ENCODE peak calls at places on chromosome 21, in seven cellular contexts. M is H9, H is neuronal stem cell, B is IMR-90, P is mesendoderm, V is H1, D is trophoblast cell. I is an unnamed sample.

GRCh38 chr21:41568606-41569385 is 60.8 kb upstream of the TMPRSS2 start:
- DNase-seq in V (no peak), M (no peak), B (no peak), P (no peak), D (no peak), H (no peak), I (no peak)

GRCh38 chr21:40516336-40516735 is 330.6 kb downstream of the DSCAM start:
- DNase-seq in H (no peak), D (no peak), M (no peak), V (peak; percentile 48), B (no peak), P (peak; percentile 76), I (no peak)

GRCh38 chr21:15293251-15293650 is 228.5 kb upstream of the NRIP1 start:
- DNase-seq in H (peak; percentile 45), D (peak; percentile 61), P (peak; percentile 98), M (no peak), B (peak; percentile 82), V (no peak), I (peak; percentile 86)

GRCh38 chr21:28444131-28444530 is 548.5 kb downstream of the LTN1 start:
- DNase-seq in M (no peak), H (no peak), D (no peak), B (peak; percentile 38), V (no peak), P (no peak), I (no peak)

GRCh38 chr21:32994305-32994704 is 31.4 kb upstream of the OLIG2 start:
- DNase-seq in B (peak; percentile 31), H (no peak), M (no peak), V (no peak), D (no peak), P (peak; percentile 22), I (peak; percentile 25)

GRCh38 chr21:30044447-30045064 is 104.8 kb upstream of the GRIK1 start:
- DNase-seq in H (peak; percentile 14), V (peak; percentile 47), D (no peak), B (peak; percentile 7), M (no peak), P (peak; percentile 18), I (peak; percentile 14)

GRCh38 chr21:26405071-26405470 is 168.0 kb downstream of the CYYR1 start:
- DNase-seq in V (no peak), H (no peak), P (peak; percentile 58), D (peak; percentile 83), M (no peak), B (peak; percentile 18), I (peak; percentile 8)

GRCh38 chr21:18832081-18832670 is 428.6 kb upstream of the TMPRSS15 start:
- DNase-seq in M (no peak), V (no peak), P (no peak), B (no peak), H (no peak), D (no peak), I (peak; percentile 1)

GRCh38 chr21:43810505-43811261 is 21.3 kb downstream of the RRP1 start:
- DNase-seq in M (peak; percentile 91), V (peak; percentile 100), P (peak; percentile 82), H (peak; percentile 76), D (peak; percentile 62), B (peak; percentile 44), I (peak; percentile 64)

GRCh38 chr21:28298251-28298672 is 694.4 kb downstream of the LTN1 start:
- DNase-seq in D (no peak), P (no peak), H (no peak), B (peak; percentile 63), V (no peak), M (no peak), I (no peak)

GRCh38 chr21:39694750-39695149 is 50.2 kb upstream of the IGSF5 start:
- DNase-seq in H (no peak), P (no peak), V (no peak), D (no peak), B (no peak), M (no peak), I (no peak)

GRCh38 chr21:33644383-33645074 is 2.2 kb downstream of the ITSN1 start:
- DNase-seq in V (no peak), B (peak; percentile 66), H (no peak), P (peak; percentile 67), D (peak; percentile 50), M (no peak), I (peak; percentile 53)

GRCh38 chr21:44461438-44462089 is 6.3 kb downstream of the LRRC3 start:
- DNase-seq in B (no peak), H (no peak), V (no peak), P (no peak), D (peak; percentile 13), M (peak; percentile 25), I (no peak)

GRCh38 chr21:36207577-36208320 is 51.1 kb downstream of the DOP1B start:
- DNase-seq in B (peak; percentile 81), V (no peak), H (no peak), D (peak; percentile 93), M (no peak), P (peak; percentile 32), I (peak; percentile 22)

GRCh38 chr21:44424608-44425306 is 30.6 kb upstream of the LRRC3 start:
- DNase-seq in V (no peak), D (no peak), H (no peak), B (no peak), P (no peak), M (peak; percentile 26), I (no peak)

GRCh38 chr21:15775981-15776380 is 46.2 kb downstream of the USP25 start:
- DNase-seq in P (no peak), V (no peak), M (no peak), B (peak; percentile 89), D (no peak), H (no peak), I (peak; percentile 84)

GRCh38 chr21:36699546-36700294 is 805 bp downstream of the SIM2 start:
- DNase-seq in P (peak; percentile 28), V (peak; percentile 79), B (no peak), M (no peak), D (no peak), H (no peak), I (no peak)

GRCh38 chr21:40681164-40681859 is 165.6 kb downstream of the DSCAM start:
- DNase-seq in V (no peak), M (no peak), H (no peak), B (no peak), D (no peak), P (no peak), I (no peak)

GRCh38 chr21:18772404-18772803 is 368.8 kb upstream of the TMPRSS15 start:
- DNase-seq in M (no peak), D (no peak), B (no peak), V (no peak), H (no peak), P (no peak), I (no peak)

GRCh38 chr21:43929217-43929971 is 64.4 kb downstream of the AGPAT3 start:
- DNase-seq in D (no peak), V (peak; percentile 49), B (no peak), M (no peak), P (peak; percentile 45), H (no peak), I (no peak)

GRCh38 chr21:45768741-45769049 is 125.2 kb downstream of the PCBP3 start:
- DNase-seq in D (no peak), M (no peak), B (no peak), V (no peak), H (no peak), P (peak; percentile 10), I (no peak)
- H3K27me3 ChIP-seq in D (no peaks in the 10 kb centered on the region), M (no peaks in the 10 kb centered on the region), B (no peaks in the 10 kb centered on the region), V (no peaks in the 10 kb centered on the region), H (no peaks in the 10 kb centered on the region), P (no peaks in the 10 kb centered on the region), I (peaks cover 4% of the 10 kb centered on the region)

GRCh38 chr21:42775123-42775522 is 104.2 kb downstream of the WDR4 start:
- DNase-seq in B (no peak), V (no peak), D (no peak), P (no peak), H (no peak), M (no peak), I (no peak)
- H2BK5ac ChIP-seq in B (no peak overlapping the region), V (no peak overlapping the region), D (no peak overlapping the region), P (no peak overlapping the region), H (no peak overlapping the region), M (no peak overlapping the region), I (no peak overlapping the region)

GRCh38 chr21:31660134-31660565 is 657 bp downstream of the SOD1 start:
- DNase-seq in D (no peak), P (peak; percentile 54), M (no peak), V (no peak), B (no peak), H (no peak), I (peak; percentile 37)

GRCh38 chr21:31658053-31658452 is 1.4 kb upstream of the SOD1 start:
- DNase-seq in B (no peak), D (peak; percentile 74), M (no peak), V (no peak), H (no peak), P (no peak), I (no peak)

GRCh38 chr21:31656199-31657095 is 3.0 kb upstream of the SOD1 start:
- DNase-seq in B (peak; percentile 47), D (no peak), V (no peak), M (no peak), P (no peak), H (no peak), I (no peak)

GRCh38 chr21:31663584-31664249 is 4.2 kb downstream of the SOD1 start:
- DNase-seq in V (no peak), H (no peak), B (no peak), D (no peak), M (no peak), P (no peak), I (no peak)

DNA sequence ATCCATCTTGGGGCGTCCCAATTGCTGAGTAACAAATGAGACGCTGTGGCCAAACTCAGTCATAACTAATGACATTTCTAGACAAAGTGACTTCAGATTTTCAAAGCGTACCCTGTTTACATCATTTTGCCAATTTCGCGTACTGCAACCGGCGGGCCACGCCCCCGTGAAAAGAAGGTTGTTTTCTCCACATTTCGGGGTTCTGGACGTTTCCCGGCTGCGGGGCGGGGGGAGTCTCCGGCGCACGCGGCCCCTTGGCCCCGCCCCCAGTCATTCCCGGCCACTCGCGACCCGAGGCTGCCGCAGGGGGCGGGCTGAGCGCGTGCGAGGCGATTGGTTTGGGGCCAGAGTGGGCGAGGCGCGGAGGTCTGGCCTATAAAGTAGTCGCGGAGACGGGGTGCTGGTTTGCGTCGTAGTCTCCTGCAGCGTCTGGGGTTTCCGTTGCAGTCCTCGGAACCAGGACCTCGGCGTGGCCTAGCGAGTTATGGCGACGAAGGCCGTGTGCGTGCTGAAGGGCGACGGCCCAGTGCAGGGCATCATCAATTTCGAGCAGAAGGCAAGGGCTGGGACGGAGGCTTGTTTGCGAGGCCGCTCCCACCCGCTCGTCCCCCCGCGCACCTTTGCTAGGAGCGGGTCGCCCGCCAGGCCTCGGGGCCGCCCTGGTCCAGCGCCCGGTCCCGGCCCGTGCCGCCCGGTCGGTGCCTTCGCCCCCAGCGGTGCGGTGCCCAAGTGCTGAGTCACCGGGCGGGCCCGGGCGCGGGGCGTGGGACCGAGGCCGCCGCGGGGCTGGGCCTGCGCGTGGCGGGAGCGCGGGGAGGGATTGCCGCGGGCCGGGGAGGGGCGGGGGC is at the start of gene SOD1:
- DNase-seq in D (peak; percentile 78), B (peak; percentile 89), M (peak; percentile 94), V (peak; percentile 94), H (peak; percentile 84), P (peak; percentile 94), I (peak; percentile 93)
- H2BK120ac ChIP-seq in D (peak within 1 kb of the TSS; percentile 57), B (peak within 1 kb of the TSS; percentile 44), M (no peak within 1 kb of the TSS), V (no peak within 1 kb of the TSS), H (no peak within 1 kb of the TSS), P (no peak within 1 kb of the TSS), I (peak within 1 kb of the TSS; percentile 61)

DNA sequence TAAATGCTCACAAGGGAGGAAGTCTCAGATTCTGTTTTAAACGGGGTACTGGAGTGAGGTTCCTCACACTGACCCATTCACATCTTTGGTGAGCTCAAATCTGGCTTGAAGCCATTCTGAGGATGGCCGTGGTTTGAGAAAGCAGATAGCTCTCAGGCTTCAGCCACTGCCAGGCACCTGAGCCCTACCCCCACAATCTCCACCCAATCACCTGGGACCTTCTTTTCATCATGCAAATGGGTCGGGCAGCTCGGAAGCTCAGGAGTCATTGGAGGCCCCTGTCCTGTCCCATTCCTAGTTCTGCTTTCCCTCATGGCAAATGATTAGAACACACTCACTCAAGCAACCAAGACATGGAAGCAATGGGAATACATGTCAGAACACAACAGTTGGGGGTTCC is 141.4 kb upstream of the ETS2 start:
- DNase-seq in P (peak; percentile 7), D (no peak), B (no peak), V (no peak), H (no peak), M (peak; percentile 61), I (no peak)
- H3K27me3 ChIP-seq in P (peaks cover 9% of the 10 kb centered on the region), D (peaks cover 23% of the 10 kb centered on the region), B (peaks cover 83% of the 10 kb centered on the region), V (peaks cover 6% of the 10 kb centered on the region), H (peaks cover 23% of the 10 kb centered on the region), M (peaks cover 6% of the 10 kb centered on the region), I (peaks cover 39% of the 10 kb centered on the region)